ENCODE peak calls at places on chromosomes 2 and 18, in five cellular contexts. X is fibroblast of lung, Z is neural progenitor cell, W is hepatocyte, I is A673. T is an unnamed sample.

GRCh38 chr2:120596191-120596781 is 139.4 kb upstream of the GLI2 start:
- DNase-seq in Z (no peak), I (no peak), X (no peak), W (no peak), T (no peak)

GRCh38 chr2:120366698-120367097 is 20.8 kb downstream of the INHBB start:
- DNase-seq in Z (no peak), W (no peak), X (no peak), I (no peak), T (peak)

GRCh38 chr2:164917296-164917903 is 37.9 kb downstream of the SLC38A11 start:
- DNase-seq in I (peak), Z (peak), X (peak), W (peak), T (no peak)

GRCh38 chr2:8674420-8675009 is 7.3 kb upstream of the ID2 start:
- DNase-seq in W (no peak), Z (no peak), X (peak), I (no peak), T (no peak)

GRCh38 chr2:172012688-172013358 is 13.1 kb downstream of the METAP1D start:
- DNase-seq in X (no peak), I (peak), Z (peak), W (no peak), T (no peak)

GRCh38 chr2:147214900-147215299 is 629.9 kb upstream of the ACVR2A start:
- DNase-seq in X (no peak), W (no peak), I (no peak), Z (peak), T (no peak)

GRCh38 chr18:32889620-32890593 is 117.1 kb upstream of the KLHL14 start:
- DNase-seq in Z (peak), X (no peak), W (no peak), I (no peak), T (no peak)

GRCh38 chr2:74525717-74526648 is at the start of gene DQX1:
- DNase-seq in Z (peak), W (peak), I (peak), X (peak), T (no peak)

GRCh38 chr2:67169417-67170140 is 227.6 kb upstream of the ETAA1 start:
- DNase-seq in X (no peak), W (no peak), I (no peak), Z (no peak), T (no peak)

GRCh38 chr18:57376503-57376902 is 24.1 kb downstream of the ST8SIA3 start:
- DNase-seq in I (no peak), W (no peak), Z (no peak), X (no peak), T (no peak)

GRCh38 chr18:79507546-79508480 is 112.1 kb downstream of the NFATC1 start:
- DNase-seq in Z (no peak), W (peak), I (no peak), X (peak), T (peak)

GRCh38 chr18:47944972-47945843 is 14.7 kb upstream of the SMAD2 start:
- DNase-seq in Z (no peak), X (peak), W (peak), I (no peak), T (no peak)

GRCh38 chr18:67618061-67618460 is 101.5 kb upstream of the DSEL start:
- DNase-seq in Z (no peak), I (no peak), W (no peak), X (no peak), T (no peak)

GRCh38 chr18:59079264-59079972 is 60.3 kb upstream of the SEC11C start:
- DNase-seq in I (no peak), X (no peak), Z (no peak), W (no peak), T (no peak)

GRCh38 chr18:45626330-45627203 is 11.3 kb downstream of the SLC14A2 start:
- DNase-seq in W (peak), X (no peak), I (peak), Z (peak), T (no peak)

GRCh38 chr2:73385486-73386341 is at the start of gene ALMS1:
- DNase-seq in I (peak), X (peak), W (peak), Z (peak), T (peak)

GRCh38 chr2:227513113-227513512 is 41.2 kb downstream of the AGFG1 start:
- DNase-seq in X (peak), W (no peak), I (no peak), Z (no peak), T (no peak)

GRCh38 chr2:58501371-58501770 is 260.2 kb upstream of the FANCL start:
- DNase-seq in Z (no peak), W (no peak), I (no peak), X (no peak), T (no peak)

GRCh38 chr2:42372801-42373200 is 11.8 kb upstream of the COX7A2L start:
- DNase-seq in I (no peak), W (no peak), Z (no peak), X (no peak), T (no peak)

GRCh38 chr2:159089543-159089942 is 121.1 kb downstream of the TANC1 start:
- DNase-seq in X (no peak), I (no peak), W (no peak), Z (no peak), T (no peak)

GRCh38 chr2:238166391-238167343 is 7.9 kb downstream of the ERFE start:
- DNase-seq in Z (no peak), X (no peak), W (no peak), I (no peak), T (peak)

GRCh38 chr2:147800316-147800715 is 44.5 kb upstream of the ACVR2A start:
- DNase-seq in W (no peak), X (no peak), I (no peak), Z (no peak), T (no peak)

DNA sequence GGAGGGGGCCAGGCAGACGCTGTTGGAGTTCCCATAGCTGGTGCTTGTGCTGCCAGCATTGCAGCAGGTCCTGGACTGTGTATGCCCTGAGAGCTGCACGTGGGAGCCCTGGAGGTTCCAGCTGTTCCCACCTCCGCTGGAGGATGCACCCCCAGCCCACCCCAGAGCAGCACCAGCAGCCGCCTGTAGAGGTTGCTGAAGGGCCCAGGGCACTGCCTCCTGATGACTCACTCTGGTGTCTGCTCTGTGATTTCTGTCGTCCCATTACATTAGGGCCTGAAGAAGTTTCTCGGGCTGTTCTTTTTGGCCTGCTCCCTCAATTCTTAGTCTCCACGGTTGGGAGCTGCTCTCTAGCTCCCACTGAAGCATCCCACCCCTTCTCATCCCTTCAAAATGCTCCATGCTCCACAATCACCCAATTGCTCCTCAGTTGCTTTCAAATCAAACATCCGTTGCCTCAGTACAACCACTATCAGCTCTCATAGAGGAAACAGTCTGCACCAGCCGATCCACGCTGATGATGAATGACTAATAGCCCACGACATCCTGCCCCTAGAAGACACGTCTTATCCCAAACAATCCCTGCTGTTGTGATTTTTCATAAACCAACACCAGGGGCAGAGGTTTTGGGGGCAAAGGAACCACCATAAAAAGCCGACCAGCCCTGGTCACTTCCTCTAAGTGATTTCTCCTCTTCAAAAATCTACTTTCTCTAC is 65.2 kb upstream of the RNF152 start:
- DNase-seq in I (no peak), X (no peak), W (no peak), Z (no peak), T (no peak)
- TF ChIP-seq CTCF in I (no peak), X (no peak), W (no peak), Z (no peak), T (no peak)

DNA sequence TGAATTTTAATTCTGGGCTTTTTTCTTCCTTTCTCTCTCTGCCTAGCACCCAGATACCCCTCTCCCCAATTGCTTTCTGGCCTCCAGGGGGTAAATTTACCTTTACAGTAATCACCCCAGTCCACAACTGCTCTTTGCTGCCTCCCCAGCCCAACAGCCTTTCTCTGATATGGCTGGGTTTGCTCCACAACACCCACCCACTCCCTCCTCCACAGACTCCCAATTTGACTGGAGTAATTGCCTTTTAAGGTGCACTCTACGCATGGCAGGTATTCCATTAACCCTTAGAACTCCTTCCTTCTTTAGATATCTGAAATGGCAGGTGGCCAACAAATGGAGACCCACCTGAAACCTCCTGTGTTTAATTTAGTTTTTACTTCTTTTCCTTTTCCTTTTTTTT is 3.6 kb downstream of the CELF4 start:
- DNase-seq in I (no peak), X (no peak), W (no peak), Z (no peak), T (no peak)
- H3K27ac ChIP-seq in I (no peak), X (no peak), W (no peak), Z (no peak), T (no peak)

DNA sequence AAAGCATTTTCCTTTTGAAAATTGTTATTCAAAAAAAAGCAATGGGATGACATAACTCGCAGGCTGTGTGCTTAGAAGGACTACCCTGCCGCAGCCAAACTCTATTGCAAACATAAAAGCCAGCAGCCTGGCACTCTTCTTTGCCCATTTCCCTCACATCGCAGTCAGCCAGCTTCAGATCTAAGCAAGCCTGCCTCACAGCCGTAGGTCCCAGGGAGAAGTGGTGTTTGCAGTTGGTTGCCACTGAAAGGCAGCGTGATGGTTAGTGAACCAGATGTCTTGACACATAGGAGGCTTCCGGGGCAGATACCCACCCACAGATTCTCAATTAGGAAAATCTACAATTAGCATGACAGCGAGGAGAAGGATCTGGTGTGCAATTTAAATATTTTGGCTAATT is 655.2 kb downstream of the RNF144A start:
- DNase-seq in W (no peak), X (no peak), I (no peak), Z (peak), T (no peak)
- TF ChIP-seq CTCF in W (no peak), X (no peak), I (no peak), Z (no peak), T (no peak)

DNA sequence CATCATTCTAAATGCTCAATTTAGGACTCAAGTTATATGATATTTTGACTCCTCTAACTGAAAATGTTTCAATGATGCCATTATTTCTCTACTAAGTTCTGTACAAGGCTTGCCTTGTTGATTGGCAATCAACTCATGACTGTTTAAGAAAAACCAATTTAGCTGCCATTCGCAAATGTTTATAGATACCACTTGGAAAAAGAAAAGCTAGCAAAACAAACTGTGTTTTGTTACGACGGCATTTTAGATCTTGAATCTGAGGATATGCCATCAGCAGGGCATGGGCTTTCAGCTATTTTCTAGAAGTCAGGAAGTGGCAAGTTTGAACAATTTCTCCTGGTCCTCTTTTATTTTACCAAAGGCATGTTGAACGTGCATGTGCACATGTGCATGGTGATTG is 65.3 kb downstream of the MREG start:
- DNase-seq in X (no peak), W (no peak), I (no peak), Z (no peak), T (no peak)
- H3K27ac ChIP-seq in X (no peak), W (no peak), I (no peak), Z (no peak), T (no peak)

DNA sequence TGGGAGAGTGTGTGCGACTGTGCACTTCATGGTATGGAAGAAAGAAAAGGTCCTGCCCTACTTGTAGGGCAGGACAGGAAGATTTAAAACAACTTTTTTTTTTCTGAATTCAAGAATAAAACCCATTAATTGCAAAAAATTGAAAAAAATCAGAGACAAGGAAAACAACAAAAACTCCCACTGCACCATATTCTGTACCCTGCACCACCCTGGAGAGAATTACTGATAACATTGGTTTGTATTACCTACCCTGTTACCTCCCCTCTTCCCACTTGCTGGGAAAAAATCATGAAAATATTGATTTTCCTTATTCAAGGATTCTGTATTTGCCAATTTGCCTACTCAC is 77.6 kb downstream of the DYSF start:
- DNase-seq in Z (no peak), X (no peak), I (no peak), W (no peak), T (no peak)
- TF ChIP-seq CTCF in Z (no peak), X (peak), I (no peak), W (no peak), T (no peak)

GRCh38 chr2:197965756-197966155 is 161.4 kb downstream of the PLCL1 start:
- DNase-seq in Z (no peak), I (no peak), W (no peak), X (no peak), T (no peak)

GRCh38 chr2:197972587-197972986 is 168.2 kb downstream of the PLCL1 start:
- DNase-seq in I (no peak), Z (no peak), X (no peak), W (no peak), T (no peak)

GRCh38 chr2:197973772-197974171 is 169.4 kb downstream of the PLCL1 start:
- DNase-seq in Z (no peak), W (no peak), I (no peak), X (no peak), T (no peak)

GRCh38 chr2:197972017-197972416 is 167.6 kb downstream of the PLCL1 start:
- DNase-seq in Z (no peak), I (peak), X (peak), W (peak), T (no peak)

DNA sequence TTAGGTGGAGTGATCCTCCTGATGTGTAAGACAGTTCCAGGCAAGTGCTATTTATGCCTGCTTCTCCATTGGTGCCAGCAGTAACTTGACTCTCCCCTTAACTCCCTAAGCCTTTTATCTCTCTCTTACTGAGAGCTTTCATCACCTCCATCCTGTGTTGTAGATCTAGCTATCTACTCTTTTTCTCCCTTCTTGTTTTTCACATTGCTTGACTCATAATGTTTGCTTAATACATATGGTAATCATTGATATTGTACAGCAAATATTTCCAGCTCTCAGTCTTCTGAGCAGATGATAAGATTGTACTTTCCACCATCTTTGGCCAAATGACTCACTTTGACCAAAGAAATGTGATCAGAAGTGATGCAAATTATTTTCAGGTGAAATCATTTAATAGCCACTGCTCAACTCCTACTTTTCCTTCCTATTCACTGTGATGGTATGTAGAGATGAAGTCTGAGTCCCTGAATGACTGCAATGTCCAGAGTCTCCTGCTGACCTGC is 165.0 kb downstream of the PLCL1 start:
- DNase-seq in Z (no peak), X (peak), W (peak), I (no peak), T (no peak)
- H3K27ac ChIP-seq in Z (no peak), X (no peak), W (no peak), I (no peak), T (no peak)

DNA sequence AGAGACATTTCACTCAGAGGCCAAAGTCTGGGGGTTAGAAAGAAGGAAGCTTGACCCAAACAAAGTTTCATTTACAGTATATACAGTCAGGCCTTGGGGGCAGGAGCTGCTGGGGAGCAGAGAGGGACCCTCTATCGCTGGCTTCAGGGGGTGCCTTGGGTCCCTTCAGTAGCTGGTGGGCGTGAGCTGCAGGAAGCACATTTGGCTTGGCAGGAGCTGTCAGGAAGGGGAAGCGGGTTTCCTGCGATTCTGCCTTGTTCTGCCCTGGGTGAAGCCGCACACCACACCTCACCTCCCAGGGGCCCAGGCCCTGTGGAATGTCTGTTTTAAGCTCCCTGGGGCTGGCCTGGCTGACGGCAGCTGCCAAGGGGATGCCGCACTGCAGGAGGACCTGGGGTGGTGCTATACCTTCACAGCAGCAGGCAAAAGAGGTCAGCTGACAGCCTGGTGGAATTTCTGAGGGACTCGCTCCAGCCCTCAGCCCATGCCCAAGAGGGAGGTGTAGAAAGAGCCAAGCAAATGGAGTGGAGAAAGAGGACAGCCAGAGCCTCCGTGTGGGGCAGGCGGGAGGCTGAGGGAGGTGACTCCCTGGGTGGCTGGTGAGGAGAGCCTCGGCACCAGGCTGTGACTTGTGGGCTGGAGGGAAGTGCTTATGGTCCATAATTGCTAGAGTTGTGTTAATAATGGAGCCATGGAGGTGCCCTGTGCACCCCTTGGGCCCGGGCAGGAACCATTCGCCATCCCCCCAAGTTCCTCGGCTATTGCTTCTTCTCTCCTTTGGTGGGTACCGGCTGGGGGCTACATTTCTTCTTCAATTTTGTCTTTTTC is 43.9 kb downstream of the PSD4 start:
- DNase-seq in I (peak), Z (peak), W (peak), X (no peak), T (no peak)
- TF ChIP-seq CTCF in I (no peak), Z (no peak), W (no peak), X (no peak), T (no peak)

GRCh38 chr2:12982149-12982584 is 265.4 kb downstream of the TRIB2 start:
- DNase-seq in X (peak), I (peak), W (no peak), Z (no peak), T (no peak)
- H3K27ac ChIP-seq in X (no peak), I (no peak), W (no peak), Z (no peak), T (no peak)

T was measured in pancreas.